ENCODE peak calls at places on chromosomes 11 and 22, in six cellular contexts. U is fibroblast of the conjunctiva, F is AG08395, O is WTC11, R is non-pigmented ciliary epithelial cell, Y is ureter. C is an unnamed sample.

GRCh38 chr11:62487698-62488551 is 58.7 kb downstream of the AHNAK start:
- DNase-seq in Y (no peak), F (no peak), R (no peak), U (no peak), O (no peak), C (no peak)

GRCh38 chr11:103744496-103745153 is 291.8 kb upstream of the DDI1 start:
- DNase-seq in O (no peak), Y (no peak), F (no peak), U (no peak), R (no peak), C (no peak)

GRCh38 chr11:69339916-69340565 is 46.1 kb downstream of the MYEOV start:
- DNase-seq in Y (peak), R (no peak), O (no peak), F (no peak), U (no peak), C (no peak)

GRCh38 chr11:38060930-38061329 is 1462.9 kb upstream of the RAG2 start:
- DNase-seq in Y (no peak), O (no peak), U (no peak), F (no peak), R (no peak), C (no peak)

GRCh38 chr11:113289341-113290187 is 24.8 kb upstream of the TTC12 start:
- DNase-seq in O (peak), Y (peak), U (peak), R (no peak), F (peak), C (peak)

GRCh38 chr11:86940122-86940777 is 14.9 kb downstream of the FZD4 start:
- DNase-seq in R (no peak), Y (peak), F (no peak), O (no peak), U (peak), C (no peak)

GRCh38 chr22:42933783-42934144 is 76.7 kb upstream of the ARFGAP3 start:
- DNase-seq in U (peak), Y (no peak), F (peak), R (peak), O (no peak), C (no peak)

GRCh38 chr22:49534386-49534785 is 293.3 kb downstream of the BRD1 start:
- DNase-seq in R (no peak), Y (peak), U (no peak), O (peak), F (no peak), C (no peak)